ENCODE peak calls at places on chromosome 17, in five cellular contexts. N, Y, V, F and G are unnamed samples.

GRCh38 chr17:61593404-61593803 is 2.4 kb upstream of the NACA2 start:
- DNase-seq in Y (no peak), N (no peak), F (no peak), V (no peak), G (no peak)

GRCh38 chr17:13323990-13324389 is 277.7 kb downstream of the HS3ST3A1 start:
- DNase-seq in N (no peak), Y (no peak), F (no peak), V (no peak), G (no peak)

GRCh38 chr17:7750321-7750821 is 32.8 kb downstream of the DNAH2 start:
- DNase-seq in V (no peak), N (no peak), F (no peak), Y (no peak), G (no peak)

GRCh38 chr17:46010597-46011186 is 11.6 kb downstream of the STH start:
- DNase-seq in N (no peak), F (no peak), Y (no peak), V (no peak), G (no peak)

GRCh38 chr17:16927641-16928321 is 44.1 kb downstream of the TNFRSF13B start:
- DNase-seq in F (no peak), V (no peak), N (no peak), Y (no peak), G (no peak)

GRCh38 chr17:76492250-76492988 is 8.8 kb downstream of the RHBDF2 start:
- DNase-seq in V (peak), F (no peak), N (no peak), Y (no peak), G (no peak)

GRCh38 chr17:46940692-46941404 is 17.9 kb downstream of the GOSR2 start:
- DNase-seq in N (peak), V (peak), Y (peak), F (no peak), G (peak)

GRCh38 chr17:9465216-9465921 is 110.3 kb downstream of the STX8 start:
- DNase-seq in N (no peak), V (no peak), Y (no peak), F (no peak), G (no peak)

GRCh38 chr17:74512041-74512440 is 19.2 kb downstream of the CD300LB start:
- DNase-seq in N (no peak), V (no peak), F (no peak), Y (no peak), G (no peak)